ENCODE peak calls at places on chromosome 9, in ten cellular contexts. A is Calu3; Y is ACHN; M is AG10803; P is endodermal cell; U is DMS153; L is T-cell; B is naive thymus-derived CD8-positive, alpha-beta T cell; F is T-helper 9 cell; K is brain microvascular endothelial cell. T is an unnamed sample.

GRCh38 chr9:82498918-82499317 is 510.3 kb downstream of the SPATA31D1 start:
- DNase-seq in L (no peak), Y (no peak), K (no peak), A (no peak), U (no peak), P (no peak), B (no peak), M (no peak), F (no peak), T (no peak)

GRCh38 chr9:133242241-133242640 is 32.8 kb downstream of the ABO start:
- DNase-seq in K (no peak), M (no peak), L (no peak), U (no peak), F (no peak), B (no peak), Y (no peak), A (no peak), P (no peak), T (no peak)

GRCh38 chr9:72931897-72932296 is 21.0 kb downstream of the ALDH1A1 start:
- DNase-seq in F (no peak), U (no peak), A (no peak), Y (no peak), M (no peak), P (no peak), B (no peak), L (no peak), K (no peak), T (no peak)

GRCh38 chr9:96136992-96137665 is 164.8 kb downstream of the HSD17B3 start:
- DNase-seq in M (peak; percentile 65), Y (no peak), B (no peak), U (no peak), K (peak; percentile 70), P (peak; percentile 74), A (no peak), F (no peak), L (no peak), T (no peak)

GRCh38 chr9:123176230-123176629 is 92.2 kb downstream of the STRBP start:
- DNase-seq in F (no peak), L (no peak), P (no peak), U (no peak), K (no peak), B (no peak), Y (no peak), M (peak; percentile 11), A (no peak), T (no peak)

GRCh38 chr9:95343725-95344287 is 26.3 kb upstream of the FANCC start:
- DNase-seq in B (no peak), M (no peak), P (no peak), L (no peak), K (no peak), A (no peak), F (no peak), U (no peak), Y (no peak), T (no peak)

GRCh38 chr9:70556736-70557135 is 142.3 kb upstream of the KLF9 start:
- DNase-seq in Y (no peak), U (no peak), F (no peak), K (no peak), A (no peak), L (no peak), B (no peak), P (no peak), M (no peak), T (no peak)

GRCh38 chr9:76401580-76402354 is 7.5 kb upstream of the RFK start:
- DNase-seq in U (no peak), M (no peak), B (no peak), A (no peak), K (peak; percentile 13), Y (no peak), P (no peak), L (no peak), F (no peak), T (no peak)

GRCh38 chr9:114386886-114387677 is 700 bp downstream of the AKNA start:
- DNase-seq in K (no peak), U (no peak), Y (no peak), F (no peak), B (no peak), A (no peak), L (peak; percentile 31), P (no peak), M (no peak), T (no peak)

GRCh38 chr9:126755325-126755875 is 49.4 kb upstream of the ZBTB43 start:
- DNase-seq in U (no peak), K (no peak), A (no peak), M (no peak), L (no peak), Y (no peak), B (no peak), F (no peak), P (no peak), T (no peak)

GRCh38 chr9:36163049-36163839 is 5.9 kb upstream of the CCIN start:
- DNase-seq in B (no peak), K (peak; percentile 71), A (no peak), U (no peak), L (no peak), F (no peak), M (peak; percentile 46), Y (peak; percentile 27), P (peak; percentile 94), T (no peak)

GRCh38 chr9:135478191-135478590 is 1.4 kb upstream of the PPP1R26 start:
- DNase-seq in M (no peak), P (no peak), K (no peak), U (no peak), F (no peak), Y (no peak), B (no peak), A (no peak), L (no peak), T (no peak)

GRCh38 chr9:38434833-38435232 is 10.6 kb upstream of the IGFBPL1 start:
- DNase-seq in Y (no peak), M (peak; percentile 25), L (no peak), U (no peak), P (no peak), K (no peak), B (no peak), F (no peak), A (peak; percentile 17), T (no peak)

GRCh38 chr9:116189683-116190082 is 36.1 kb downstream of the PAPPA start:
- DNase-seq in F (no peak), Y (no peak), P (no peak), K (no peak), M (no peak), L (no peak), A (no peak), B (no peak), U (no peak), T (no peak)

GRCh38 chr9:89079421-89079820 is 88.2 kb downstream of the S1PR3 start:
- DNase-seq in A (no peak), F (no peak), P (no peak), L (no peak), U (no peak), M (peak; percentile 20), B (no peak), K (no peak), Y (no peak), T (no peak)

GRCh38 chr9:34124103-34124502 is 2.4 kb downstream of the DCAF12 start:
- DNase-seq in L (no peak), F (no peak), K (no peak), P (no peak), B (no peak), Y (no peak), U (no peak), A (no peak), M (no peak), T (no peak)

GRCh38 chr9:73183917-73184861 is 32.5 kb downstream of the ANXA1 start:
- DNase-seq in K (no peak), Y (peak; percentile 57), F (no peak), P (no peak), A (no peak), U (no peak), L (no peak), M (peak; percentile 60), B (peak; percentile 64), T (no peak)

GRCh38 chr9:134950811-134951210 is 33.1 kb upstream of the FCN1 start:
- DNase-seq in U (no peak), K (no peak), P (no peak), B (no peak), Y (no peak), M (no peak), F (no peak), A (no peak), L (no peak), T (no peak)

GRCh38 chr9:133163559-133164208 is at the start of gene GBGT1:
- DNase-seq in F (peak; percentile 31), K (no peak), U (no peak), P (peak; percentile 91), Y (peak; percentile 29), B (no peak), M (peak; percentile 23), A (peak; percentile 18), L (peak; percentile 44), T (no peak)

GRCh38 chr9:109335929-109336328 is 15.1 kb upstream of the EPB41L4B start:
- DNase-seq in M (no peak), Y (no peak), B (no peak), K (no peak), A (no peak), F (no peak), P (no peak), L (no peak), U (no peak), T (no peak)

GRCh38 chr9:138118601-138119071 is 241.1 kb downstream of the CACNA1B start:
- DNase-seq in F (no peak), K (no peak), M (no peak), B (no peak), A (no peak), P (peak; percentile 15), L (no peak), Y (no peak), U (no peak), T (no peak)

GRCh38 chr9:92324889-92325268 is 271 bp downstream of the NOL8 start:
- DNase-seq in M (no peak), P (no peak), K (no peak), A (no peak), U (no peak), L (no peak), F (no peak), B (peak; percentile 3), Y (no peak), T (no peak)

GRCh38 chr9:16329699-16330113 is 540.8 kb downstream of the BNC2 start:
- DNase-seq in Y (no peak), L (no peak), K (peak; percentile 65), M (peak; percentile 31), F (no peak), B (no peak), U (no peak), A (no peak), P (peak; percentile 57), T (no peak)

GRCh38 chr9:27561697-27562096 is 11.6 kb downstream of the C9orf72 start:
- DNase-seq in Y (no peak), B (no peak), L (no peak), K (no peak), M (no peak), P (no peak), U (no peak), A (no peak), F (no peak), T (no peak)

GRCh38 chr9:83061036-83061435 is 1.9 kb downstream of the RASEF start:
- DNase-seq in K (no peak), P (no peak), M (no peak), Y (peak; percentile 50), F (no peak), L (no peak), U (no peak), B (no peak), A (no peak), T (no peak)

GRCh38 chr9:98906273-98907040 is 37.2 kb upstream of the COL15A1 start:
- DNase-seq in L (no peak), K (peak; percentile 35), P (peak; percentile 29), Y (no peak), F (no peak), U (no peak), B (no peak), M (peak; percentile 71), A (no peak), T (no peak)

T was measured in effector CD4-positive, alpha-beta T cell.